ENCODE peak calls at places on chromosomes 6 and 20, in ten cellular contexts. J is PC-9, B is WERI-Rb-1, Q is lower lobe of right lung, R is tibial artery, A is OCI-LY7, M is colonic mucosa, D is HCT116, C is K562, V is transverse colon. F is an unnamed sample. For H3K9me3, the result is how much of the 10 kb centered on the place peaks cover.

GRCh38 chr6:166958926-166959861 is 2.8 kb upstream of the RNASET2 start:
- DNase-seq in J (no peak), B (no peak), Q (no peak), R (peak), A (peak), M (peak), D (no peak), C (peak), V (peak), F (no peak)

GRCh38 chr6:74280130-74280692 is 584.2 kb downstream of the CD109 start:
- DNase-seq in J (no peak), B (no peak), Q (no peak), R (no peak), A (no peak), M (no peak), D (no peak), C (no peak), V (no peak), F (peak)

GRCh38 chr6:158026054-158026900 is 44.6 kb downstream of the SYNJ2 start:
- DNase-seq in J (peak), B (no peak), Q (peak), R (peak), A (peak), M (peak), D (no peak), C (peak), V (peak), F (peak)

GRCh38 chr20:17782768-17783167 is 83.0 kb downstream of the BANF2 start:
- DNase-seq in J (no peak), B (no peak), Q (no peak), R (no peak), A (peak), M (no peak), D (no peak), C (no peak), V (no peak), F (no peak)

GRCh38 chr20:53608456-53609413 is 15.1 kb upstream of the ZNF217 start:
- DNase-seq in J (no peak), B (no peak), Q (no peak), R (peak), A (no peak), M (peak), D (no peak), C (peak), V (peak), F (peak)

GRCh38 chr6:111668410-111668809 is 62.7 kb upstream of the TRAF3IP2 start:
- DNase-seq in J (no peak), B (no peak), Q (no peak), R (no peak), A (no peak), M (no peak), D (no peak), C (no peak), V (no peak), F (peak)

GRCh38 chr6:35154947-35155346 is 13.8 kb upstream of the TCP11 start:
- DNase-seq in J (no peak), B (no peak), Q (no peak), R (no peak), A (no peak), M (no peak), D (no peak), C (no peak), V (no peak), F (no peak)

GRCh38 chr20:19376451-19376971 is 164.1 kb downstream of the SLC24A3 start:
- DNase-seq in J (no peak), B (no peak), Q (no peak), R (no peak), A (no peak), M (no peak), D (no peak), C (no peak), V (no peak), F (no peak)

GRCh38 chr20:51311636-51312479 is 230.7 kb downstream of the NFATC2 start:
- DNase-seq in J (peak), B (no peak), Q (no peak), R (no peak), A (no peak), M (no peak), D (no peak), C (no peak), V (no peak), F (peak)

GRCh38 chr20:54100563-54100962 is 30.2 kb upstream of the BCAS1 start:
- DNase-seq in J (no peak), B (no peak), Q (no peak), R (no peak), A (no peak), M (no peak), D (no peak), C (no peak), V (no peak), F (no peak)

GRCh38 chr6:1312444-1313363 is 806 bp downstream of the FOXQ1 start:
- DNase-seq in J (peak), B (peak), Q (peak), R (no peak), A (no peak), M (no peak), D (no peak), C (no peak), V (no peak), F (peak)

GRCh38 chr6:37936150-37936549 is 116.6 kb downstream of the ZFAND3 start:
- DNase-seq in J (no peak), B (no peak), Q (no peak), R (no peak), A (no peak), M (no peak), D (no peak), C (no peak), V (no peak), F (no peak)

GRCh38 chr20:34195355-34195754 is 45.9 kb upstream of the ASIP start:
- DNase-seq in J (no peak), B (no peak), Q (no peak), R (no peak), A (no peak), M (no peak), D (no peak), C (no peak), V (no peak), F (no peak)

GRCh38 chr6:15941168-15941567 is 187.7 kb upstream of the MYLIP start:
- DNase-seq in J (no peak), B (no peak), Q (no peak), R (no peak), A (no peak), M (no peak), D (no peak), C (no peak), V (no peak), F (no peak)

GRCh38 chr6:30824698-30825097 is 59.6 kb upstream of the DDR1 start:
- DNase-seq in J (no peak), B (no peak), Q (no peak), R (no peak), A (no peak), M (peak), D (no peak), C (no peak), V (peak), F (no peak)

GRCh38 chr20:21503345-21503744 is 10.5 kb downstream of the NKX2-2 start:
- DNase-seq in J (no peak), B (no peak), Q (no peak), R (no peak), A (peak), M (no peak), D (no peak), C (no peak), V (no peak), F (no peak)

GRCh38 chr20:35917077-35917476 is 37.2 kb downstream of the SCAND1 start:
- DNase-seq in J (no peak), B (no peak), Q (no peak), R (no peak), A (no peak), M (no peak), D (no peak), C (no peak), V (no peak), F (no peak)

GRCh38 chr20:38342716-38343106 is 3.6 kb upstream of the LBP start:
- DNase-seq in J (no peak), B (no peak), Q (no peak), R (no peak), A (no peak), M (no peak), D (no peak), C (peak), V (no peak), F (no peak)

GRCh38 chr6:137332637-137333228 is 113.5 kb upstream of the IFNGR1 start:
- DNase-seq in J (peak), B (no peak), Q (no peak), R (no peak), A (no peak), M (no peak), D (no peak), C (no peak), V (no peak), F (no peak)

GRCh38 chr20:58706975-58707681 is 14.5 kb downstream of the NPEPL1 start:
- DNase-seq in J (no peak), B (no peak), Q (no peak), R (no peak), A (no peak), M (peak), D (no peak), C (no peak), V (peak), F (peak)

GRCh38 chr6:163872335-163872734 is 457.8 kb downstream of the QKI start:
- DNase-seq in J (no peak), B (no peak), Q (no peak), R (no peak), A (no peak), M (no peak), D (no peak), C (no peak), V (no peak), F (no peak)

GRCh38 chr6:33815854-33816253 is 12.1 kb upstream of the MLN start:
- DNase-seq in J (no peak), B (peak), Q (peak), R (no peak), A (peak), M (no peak), D (peak), C (peak), V (no peak), F (peak)

GRCh38 chr6:23176471-23176870 is 607.1 kb downstream of the HDGFL1 start:
- DNase-seq in J (no peak), B (no peak), Q (no peak), R (no peak), A (no peak), M (no peak), D (no peak), C (no peak), V (no peak), F (no peak)
- H3K27ac ChIP-seq in J (no peak), B (no peak), Q (no peak), R (peak), A (no peak), M (no peak), D (no peak), C (no peak), V (no peak), F (no peak)

GRCh38 chr20:55740076-55740475 is 265.2 kb downstream of the CBLN4 start:
- DNase-seq in J (no peak), B (no peak), Q (no peak), R (no peak), A (no peak), M (no peak), D (no peak), C (no peak), V (no peak), F (no peak)

GRCh38 chr20:55744896-55745295 is 260.4 kb downstream of the CBLN4 start:
- DNase-seq in J (no peak), B (no peak), Q (no peak), R (no peak), A (no peak), M (no peak), D (no peak), C (no peak), V (no peak), F (no peak)

GRCh38 chr20:55746723-55747122 is 258.6 kb downstream of the CBLN4 start:
- DNase-seq in J (no peak), B (no peak), Q (no peak), R (no peak), A (no peak), M (no peak), D (no peak), C (no peak), V (no peak), F (no peak)

GRCh38 chr20:55745840-55746239 is 259.5 kb downstream of the CBLN4 start:
- DNase-seq in J (no peak), B (no peak), Q (no peak), R (no peak), A (no peak), M (no peak), D (no peak), C (no peak), V (no peak), F (no peak)
- H3K9me3 ChIP-seq in J (under half), B (under half), Q (under half), R (under half), A (under half), M (under half), D (under half), C (under half), V (under half), F (half or more)

GRCh38 chr20:46689082-46689753 is at the start of gene TP53RK:
- DNase-seq in J (peak), B (peak), Q (peak), R (peak), A (peak), M (peak), D (peak), C (peak), V (peak), F (peak)
- TF ChIP-seq CTCF in J (peak), B (peak), Q (peak), R (peak), A (peak), M (peak), D (no peak), C (no peak), V (peak), F (peak)

GRCh38 chr6:48840896-48841295 is 622.2 kb downstream of the MMUT start:
- DNase-seq in J (no peak), B (no peak), Q (no peak), R (no peak), A (no peak), M (no peak), D (no peak), C (no peak), V (no peak), F (no peak)

GRCh38 chr6:48845219-48845618 is 617.8 kb downstream of the MMUT start:
- DNase-seq in J (no peak), B (no peak), Q (no peak), R (no peak), A (no peak), M (no peak), D (no peak), C (no peak), V (no peak), F (no peak)

GRCh38 chr6:48844696-48845095 is 618.4 kb downstream of the MMUT start:
- DNase-seq in J (no peak), B (no peak), Q (no peak), R (no peak), A (no peak), M (no peak), D (no peak), C (no peak), V (no peak), F (no peak)
- H3K27ac ChIP-seq in J (no peak), B (no peak), Q (no peak), R (no peak), A (no peak), M (no peak), D (no peak), C (no peak), V (no peak), F (no peak)

GRCh38 chr6:43221774-43222101 is 7.5 kb downstream of the DNPH1 start:
- DNase-seq in J (no peak), B (no peak), Q (no peak), R (no peak), A (no peak), M (no peak), D (no peak), C (no peak), V (no peak), F (no peak)
- H3K9me3 ChIP-seq in J (under half), B (under half), Q (under half), R (under half), A (under half), M (under half), D (under half), C (under half), V (under half), F (under half)

GRCh38 chr6:140921366-140922226 is 1211.1 kb upstream of the GJE1 start:
- DNase-seq in J (peak), B (peak), Q (no peak), R (no peak), A (peak), M (no peak), D (peak), C (peak), V (peak), F (peak)
- TF ChIP-seq CTCF in J (peak), B (peak), Q (peak), R (peak), A (peak), M (peak), D (peak), C (peak), V (peak), F (peak)

GRCh38 chr6:12578751-12579150 is 137.8 kb upstream of the PHACTR1 start:
- DNase-seq in J (no peak), B (no peak), Q (no peak), R (no peak), A (no peak), M (no peak), D (no peak), C (no peak), V (no peak), F (no peak)

GRCh38 chr6:12578097-12578496 is 138.5 kb upstream of the PHACTR1 start:
- DNase-seq in J (no peak), B (no peak), Q (no peak), R (no peak), A (no peak), M (no peak), D (no peak), C (no peak), V (no peak), F (no peak)

GRCh38 chr6:12572884-12573824 is 143.4 kb upstream of the PHACTR1 start:
- DNase-seq in J (peak), B (no peak), Q (no peak), R (no peak), A (no peak), M (peak), D (no peak), C (no peak), V (no peak), F (peak)

GRCh38 chr6:12577124-12577845 is 139.3 kb upstream of the PHACTR1 start:
- DNase-seq in J (no peak), B (no peak), Q (no peak), R (no peak), A (no peak), M (no peak), D (no peak), C (no peak), V (no peak), F (no peak)

GRCh38 chr6:12576389-12576788 is 140.2 kb upstream of the PHACTR1 start:
- DNase-seq in J (peak), B (no peak), Q (no peak), R (no peak), A (no peak), M (no peak), D (no peak), C (no peak), V (no peak), F (no peak)
- H3K27ac ChIP-seq in J (no peak), B (no peak), Q (no peak), R (no peak), A (no peak), M (no peak), D (no peak), C (no peak), V (no peak), F (no peak)

GRCh38 chr6:159555082-159555481 is 138.0 kb downstream of the SOD2 start:
- DNase-seq in J (no peak), B (no peak), Q (no peak), R (no peak), A (no peak), M (no peak), D (no peak), C (no peak), V (no peak), F (no peak)

DNA sequence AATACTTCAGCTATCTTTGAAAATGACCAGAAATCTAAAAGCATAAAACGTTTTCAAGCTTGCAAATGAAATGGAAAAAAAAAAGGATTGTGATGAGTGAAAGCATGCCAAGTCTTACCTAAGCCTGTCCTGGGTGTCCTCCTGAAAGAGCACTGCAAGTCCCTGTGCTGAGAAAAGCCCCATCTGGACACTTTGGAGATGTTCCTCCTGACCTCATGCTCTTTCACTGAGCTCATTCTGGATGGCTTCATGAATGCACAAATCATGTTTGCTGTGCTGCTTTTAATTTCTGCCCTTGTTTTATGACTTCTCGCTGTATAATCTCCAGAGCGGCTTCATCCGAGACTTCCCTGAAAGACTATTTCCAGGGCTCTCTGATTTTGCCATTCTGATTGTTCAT is 136.0 kb downstream of the SOD2 start:
- DNase-seq in J (no peak), B (no peak), Q (no peak), R (no peak), A (no peak), M (no peak), D (no peak), C (no peak), V (no peak), F (no peak)
- H3K9me3 ChIP-seq in J (under half), B (under half), Q (under half), R (under half), A (under half), M (under half), D (under half), C (under half), V (under half), F (under half)

F was measured in endodermal cell.